ENCODE peak calls at places on chromosome 21, in six cellular contexts. X is mesenchymal stem cell, B is neuronal stem cell, K is H9, Z is H1, L is trophoblast cell. S is an unnamed sample.

GRCh38 chr21:27812279-27812678 is 845.4 kb upstream of the ADAMTS5 start:
- DNase-seq in K (no peak), Z (no peak), B (no peak), L (no peak), X (peak; percentile 79), S (peak; percentile 50)

GRCh38 chr21:30395731-30396130 is at the start of gene KRTAP13-1:
- DNase-seq in X (no peak), Z (no peak), L (no peak), B (no peak), K (no peak), S (no peak)

GRCh38 chr21:34205811-34206635 is 132.6 kb downstream of the MRPS6 start:
- DNase-seq in K (no peak), B (no peak), L (no peak), Z (no peak), X (no peak), S (no peak)

GRCh38 chr21:39189857-39190604 is 6.8 kb upstream of the PSMG1 start:
- DNase-seq in K (no peak), L (no peak), Z (no peak), X (no peak), B (no peak), S (peak; percentile 64)

GRCh38 chr21:45948576-45949141 is 32.9 kb upstream of the COL6A1 start:
- DNase-seq in Z (no peak), K (no peak), X (no peak), B (no peak), L (no peak), S (no peak)

GRCh38 chr21:27649323-27649722 is 682.4 kb upstream of the ADAMTS5 start:
- DNase-seq in L (peak; percentile 24), X (peak; percentile 95), B (no peak), Z (no peak), K (no peak), S (peak; percentile 97)

GRCh38 chr21:14236180-14236579 is 20.2 kb downstream of the RBM11 start:
- DNase-seq in K (no peak), B (no peak), X (no peak), L (no peak), Z (no peak), S (no peak)

GRCh38 chr21:38660333-38661295 is 145.1 kb upstream of the ETS2 start:
- DNase-seq in L (no peak), K (peak; percentile 48), Z (no peak), B (no peak), X (no peak), S (no peak)

GRCh38 chr21:34936299-34936698 is 112.8 kb downstream of the RUNX1 start:
- DNase-seq in K (no peak), B (no peak), Z (no peak), L (no peak), X (no peak), S (no peak)

GRCh38 chr21:38341546-38342012 is 84.8 kb downstream of the KCNJ15 start:
- DNase-seq in L (no peak), Z (no peak), B (no peak), K (no peak), X (no peak), S (no peak)

GRCh38 chr21:30831194-30831765 is 1.7 kb upstream of the KRTAP7-1 start:
- DNase-seq in Z (peak; percentile 21), L (no peak), B (peak; percentile 8), K (peak; percentile 53), X (no peak), S (no peak)

GRCh38 chr21:45964649-45965048 is 16.9 kb upstream of the COL6A1 start:
- DNase-seq in B (no peak), L (no peak), K (no peak), Z (no peak), X (no peak), S (no peak)

GRCh38 chr21:25791321-25791720 is 56.5 kb downstream of the GABPA start:
- DNase-seq in X (no peak), K (no peak), L (no peak), B (no peak), Z (no peak), S (no peak)

GRCh38 chr21:44314128-44314527 is 14.3 kb downstream of the PFKL start:
- DNase-seq in K (no peak), X (no peak), B (no peak), L (no peak), Z (no peak), S (no peak)
- H4K91ac ChIP-seq in K (no peak overlapping the region), X (no peak overlapping the region), B (no peak overlapping the region), L (no peak overlapping the region), Z (no peak overlapping the region), S (no peak overlapping the region)

DNA sequence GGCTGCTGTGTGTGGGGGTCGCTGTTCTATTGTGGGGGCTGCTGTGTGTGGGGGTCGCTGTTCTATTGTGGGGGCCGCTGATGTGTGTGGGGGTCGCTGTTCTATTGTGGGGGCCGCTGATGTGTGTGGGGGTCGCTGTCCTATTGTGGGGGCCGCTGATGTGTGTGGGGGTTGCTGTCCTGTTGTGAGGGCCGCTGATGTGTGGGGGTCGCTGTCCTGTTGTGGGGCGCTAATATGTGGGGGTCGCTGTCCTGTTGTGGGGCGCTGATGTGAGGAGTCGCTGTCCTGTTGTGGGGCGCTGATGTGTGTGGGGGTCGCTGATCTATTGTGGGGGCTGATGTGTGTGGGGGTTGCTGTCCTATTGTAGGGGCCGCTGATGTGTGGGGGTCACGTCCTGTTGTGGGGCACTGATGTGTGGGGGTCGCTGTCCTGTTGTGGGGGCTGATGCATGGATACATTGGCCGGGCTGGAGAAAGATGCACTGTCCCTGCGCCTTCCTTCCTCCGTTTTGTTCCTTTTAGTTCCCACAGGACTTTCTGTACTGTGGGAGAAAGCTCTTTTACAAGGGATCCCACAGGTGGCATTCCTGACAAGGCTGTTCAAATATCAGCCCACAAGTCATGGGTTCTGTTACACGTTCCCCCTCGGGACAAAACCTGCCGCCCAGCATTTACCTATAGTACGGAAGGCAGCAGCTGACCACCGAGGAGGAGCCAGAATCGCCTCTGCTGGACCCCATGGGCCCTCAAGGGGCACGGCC is 27.5 kb downstream of the SETD4 start:
- DNase-seq in L (no peak), Z (no peak), K (no peak), X (no peak), B (no peak), S (no peak)
- H4K91ac ChIP-seq in L (peak overlapping the region; percentile 59), Z (no peak overlapping the region), K (no peak overlapping the region), X (no peak overlapping the region), B (no peak overlapping the region), S (no peak overlapping the region)

GRCh38 chr21:42654179-42654912 is 925 bp downstream of the PDE9A start:
- DNase-seq in X (peak; percentile 75), K (no peak), B (peak; percentile 69), L (no peak), Z (no peak), S (no peak)
- H4K91ac ChIP-seq in X (peak overlapping the region; percentile 55), K (no peak overlapping the region), B (no peak overlapping the region), L (peak overlapping the region; percentile 78), Z (peak overlapping the region; percentile 92), S (no peak overlapping the region)

DNA sequence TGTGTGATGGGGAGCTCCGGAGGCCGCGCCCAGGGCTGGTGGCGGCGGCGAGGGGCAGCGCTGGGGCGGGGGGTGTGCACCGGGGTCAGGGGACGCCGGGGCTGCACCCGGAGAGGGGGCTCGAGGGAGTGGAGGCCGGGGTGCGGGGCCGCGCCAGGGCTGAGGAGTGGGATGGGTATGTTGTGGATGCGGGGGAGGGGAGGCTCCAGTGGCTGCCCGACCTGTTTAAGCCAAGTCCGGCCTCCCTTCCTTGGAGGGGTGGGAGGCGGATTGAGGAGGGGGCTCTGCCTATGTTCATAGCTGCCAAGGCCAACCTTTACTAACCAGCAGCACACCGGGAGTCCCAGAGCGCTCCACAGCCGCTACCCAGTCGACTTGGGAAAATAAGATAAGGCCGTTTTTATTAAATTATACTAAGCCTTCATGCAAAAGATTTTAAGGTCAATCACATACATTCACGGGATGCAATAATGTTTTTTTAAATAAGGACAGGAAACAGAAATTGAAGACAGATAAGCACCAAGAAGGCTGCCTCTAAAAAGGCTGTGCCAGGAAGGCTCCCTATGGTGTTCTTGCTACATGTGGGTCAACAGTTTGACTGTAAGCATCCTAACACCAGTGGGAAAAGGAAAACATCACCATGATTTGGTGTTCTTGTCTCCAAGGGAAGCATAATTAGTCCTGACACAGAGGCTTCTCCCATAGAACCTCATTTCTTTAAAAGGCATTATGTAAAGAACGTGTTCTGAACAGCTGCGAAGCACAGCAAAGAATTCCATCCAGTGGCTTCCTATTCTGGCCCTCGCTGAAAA is 583 bp upstream of the HLCS start:
- DNase-seq in K (no peak), X (peak; percentile 37), L (no peak), B (no peak), Z (no peak), S (no peak)
- H4K91ac ChIP-seq in K (no peak overlapping the region), X (peak overlapping the region; percentile 82), L (peak overlapping the region; percentile 93), B (no peak overlapping the region), Z (no peak overlapping the region), S (peak overlapping the region; percentile 69)

DNA sequence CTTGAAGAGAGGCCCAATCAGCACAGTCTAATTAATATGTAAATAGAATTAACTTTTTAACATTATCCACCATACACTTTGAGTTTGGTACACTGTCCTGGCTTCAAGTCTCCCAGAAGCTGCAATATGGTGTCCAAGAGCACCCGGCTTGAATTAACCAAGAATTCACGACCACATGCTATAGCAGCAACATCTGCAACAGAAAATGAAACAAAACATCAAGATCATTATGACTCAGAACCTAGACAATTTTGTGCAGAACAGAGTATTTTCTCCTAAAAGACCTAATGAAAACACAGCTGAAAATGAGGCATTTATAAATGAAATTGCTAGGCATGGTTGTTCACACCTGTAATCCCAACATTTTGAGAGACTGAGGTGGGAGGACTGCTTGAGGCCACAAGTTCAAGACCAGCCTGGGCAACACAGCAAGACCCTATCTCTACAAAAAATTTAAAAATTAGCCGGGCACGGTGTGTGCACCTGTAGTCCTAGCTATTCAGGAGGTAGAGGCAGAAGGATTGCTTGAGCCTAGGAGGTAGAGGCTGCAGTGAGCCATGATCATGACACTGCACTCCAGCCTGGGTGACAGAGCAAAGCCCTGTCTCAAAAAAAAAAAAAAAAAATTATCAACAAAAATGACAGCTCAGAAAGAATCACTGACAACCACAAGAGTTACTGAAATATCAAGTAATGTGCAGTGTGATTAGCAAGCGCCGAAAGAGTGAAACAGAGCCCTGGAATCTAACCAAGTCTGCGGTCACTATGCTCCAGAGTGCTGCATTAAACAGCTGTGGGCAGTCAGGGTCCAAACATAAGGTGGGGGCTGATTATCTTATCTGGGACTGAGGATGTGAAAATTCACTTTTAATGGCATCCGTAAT is 45.3 kb downstream of the HSF2BP start:
- DNase-seq in K (no peak), Z (no peak), B (no peak), X (peak; percentile 53), L (no peak), S (peak; percentile 82)
- H4K91ac ChIP-seq in K (no peak overlapping the region), Z (no peak overlapping the region), B (no peak overlapping the region), X (no peak overlapping the region), L (no peak overlapping the region), S (peak overlapping the region; percentile 2)

GRCh38 chr21:44534688-44535087 is 5.3 kb downstream of the KRTAP10-1 start:
- DNase-seq in B (no peak), K (no peak), X (no peak), Z (no peak), L (no peak), S (no peak)
- H4K91ac ChIP-seq in B (no peak overlapping the region), K (no peak overlapping the region), X (no peak overlapping the region), Z (no peak overlapping the region), L (no peak overlapping the region), S (no peak overlapping the region)

S was measured in IMR-90.